ENCODE peak calls at places on chromosomes 4 and X, in seven cellular contexts. C is SK-N-SH, Q is ovary, G is right lobe of liver, W is OCI-LY7, X is Karpas-422, R is DND-41. L is an unnamed sample. For H3K4me1, the result is how much of the 10 kb centered on the place peaks cover.

GRCh38 chr4:37219251-37219650 is 25.3 kb upstream of the NWD2 start:
- DNase-seq in C (no peak), Q (no peak), G (no peak), W (no peak), X (no peak), R (no peak), L (no peak)

GRCh38 chr4:125666635-125667034 is 351.9 kb downstream of the FAT4 start:
- DNase-seq in C (no peak), Q (no peak), G (no peak), W (no peak), X (no peak), R (no peak), L (no peak)

GRCh38 chrX:23694606-23695005 is 27.3 kb downstream of the PRDX4 start:
- DNase-seq in C (peak), Q (peak), G (peak), W (peak), X (peak), R (peak), L (no peak)

GRCh38 chr4:167622481-167623240 is 388.4 kb upstream of the SPOCK3 start:
- DNase-seq in C (peak), Q (peak), G (peak), W (peak), X (peak), R (peak), L (peak)

GRCh38 chr4:180925800-180926199 is 1317.4 kb upstream of the TENM3 start:
- DNase-seq in C (no peak), Q (no peak), G (no peak), W (no peak), X (no peak), R (no peak), L (no peak)

GRCh38 chrX:56228914-56229313 is 3.2 kb upstream of the KLF8 start:
- DNase-seq in C (no peak), Q (no peak), G (no peak), W (no peak), X (no peak), R (no peak), L (no peak)

GRCh38 chr4:20809796-20810195 is 109.5 kb downstream of the PACRGL start:
- DNase-seq in C (no peak), Q (no peak), G (no peak), W (no peak), X (no peak), R (no peak), L (no peak)

GRCh38 chrX:107450823-107451509 is 1.5 kb downstream of the FRMPD3 start:
- DNase-seq in C (no peak), Q (peak), G (no peak), W (peak), X (peak), R (no peak), L (no peak)

GRCh38 chrX:314049-314448 is 4.5 kb downstream of the GTPBP6 start:
- DNase-seq in C (no peak), Q (no peak), G (peak), W (no peak), X (no peak), R (no peak), L (no peak)

GRCh38 chr4:184250795-184251679 is 33.4 kb upstream of the ENPP6 start:
- DNase-seq in C (peak), Q (no peak), G (no peak), W (peak), X (peak), R (peak), L (peak)

GRCh38 chrX:70436380-70436779 is 8.3 kb upstream of the DLG3 start:
- DNase-seq in C (peak), Q (no peak), G (no peak), W (peak), X (peak), R (no peak), L (no peak)

GRCh38 chr4:152529880-152530279 is 6.0 kb downstream of the FBXW7 start:
- DNase-seq in C (no peak), Q (no peak), G (no peak), W (no peak), X (no peak), R (no peak), L (no peak)
- H3K4me1 ChIP-seq in C (under half), Q (under half), G (under half), W (under half), X (under half), R (under half), L (under half)

DNA sequence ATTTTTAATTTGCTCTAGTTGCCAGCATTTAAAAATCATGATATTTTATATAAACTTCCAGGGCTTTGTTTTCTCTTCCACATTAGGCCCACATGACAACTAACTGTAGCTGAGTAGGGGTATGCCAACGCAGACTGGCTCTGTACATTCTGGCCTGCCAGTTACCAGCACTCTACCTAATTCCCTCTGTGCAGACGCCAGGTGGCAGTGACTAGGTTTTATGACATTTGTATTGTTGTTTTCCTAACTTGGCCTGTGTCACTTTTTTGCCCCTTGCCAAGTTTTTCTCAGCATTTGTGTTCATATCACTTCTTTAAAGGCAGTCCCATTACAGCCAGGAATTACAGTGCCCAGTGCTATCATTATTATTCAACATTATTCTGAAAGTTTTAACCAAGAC is 347.5 kb downstream of the NKX6-1 start:
- DNase-seq in C (no peak), Q (no peak), G (no peak), W (no peak), X (no peak), R (no peak), L (no peak)
- H3K4me1 ChIP-seq in C (under half), Q (under half), G (under half), W (under half), X (under half), R (under half), L (under half)

GRCh38 chrX:2520539-2520938 is 19.8 kb upstream of the DHRSX start:
- DNase-seq in C (no peak), Q (no peak), G (no peak), W (no peak), X (no peak), R (no peak), L (no peak)
- H3K4me1 ChIP-seq in C (under half), Q (under half), G (under half), W (half or more), X (under half), R (under half), L (under half)

DNA sequence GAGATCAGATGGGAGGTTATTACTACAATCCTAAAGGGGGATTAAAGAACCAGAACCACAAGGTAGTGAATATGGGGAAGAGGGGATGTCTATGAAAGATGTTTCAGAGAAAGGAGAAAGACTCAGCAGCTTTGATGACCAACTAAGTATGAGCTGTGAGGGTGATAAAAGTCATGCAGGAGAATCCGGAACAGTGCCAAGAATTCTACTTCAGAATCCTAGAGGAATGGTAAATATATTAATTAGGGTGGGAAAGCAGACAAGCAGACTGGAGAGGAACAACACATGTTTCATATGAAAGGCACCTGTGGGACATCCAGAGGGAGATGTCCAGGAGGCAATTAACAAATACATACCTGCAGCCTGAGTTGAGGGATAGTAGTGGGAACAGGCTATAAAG is 642.2 kb upstream of the DIPK2B start:
- DNase-seq in C (no peak), Q (no peak), G (no peak), W (no peak), X (no peak), R (no peak), L (no peak)
- H3K4me1 ChIP-seq in C (under half), Q (under half), G (under half), W (under half), X (under half), R (under half), L (under half)

DNA sequence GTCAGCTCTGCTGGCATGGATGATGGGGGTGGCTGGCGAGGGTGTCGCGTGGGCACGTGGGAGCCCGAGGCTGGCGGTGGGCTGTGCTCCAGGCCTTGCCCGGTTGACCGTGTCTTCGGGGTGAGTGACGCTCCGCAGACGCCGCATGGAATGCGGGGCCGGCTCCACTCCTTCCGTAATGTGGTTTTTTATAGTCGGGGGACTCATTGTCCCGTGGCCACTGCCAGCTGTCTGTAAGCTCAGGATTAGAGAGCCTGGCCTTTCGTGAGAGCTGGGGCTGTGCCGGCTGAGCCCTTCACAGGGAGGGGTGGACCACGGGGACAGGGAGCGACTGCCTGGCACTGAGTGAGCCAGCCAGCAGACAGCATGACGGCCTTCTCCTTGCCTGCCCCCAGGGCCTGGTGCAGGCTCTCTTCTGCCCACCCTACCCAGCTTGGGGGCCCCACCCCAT is 20.4 kb downstream of the DOK7 start:
- DNase-seq in C (no peak), Q (no peak), G (no peak), W (no peak), X (no peak), R (no peak), L (peak)
- H3K4me1 ChIP-seq in C (under half), Q (under half), G (under half), W (under half), X (under half), R (under half), L (under half)

GRCh38 chr4:1015179-1015578 is 3.8 kb downstream of the FGFRL1 start:
- DNase-seq in C (no peak), Q (no peak), G (no peak), W (no peak), X (no peak), R (no peak), L (no peak)
- H3K4me1 ChIP-seq in C (under half), Q (under half), G (under half), W (under half), X (under half), R (under half), L (under half)

GRCh38 chr4:76626686-76627465 is 191.8 kb downstream of the SHROOM3 start:
- DNase-seq in C (peak), Q (no peak), G (no peak), W (no peak), X (no peak), R (no peak), L (no peak)

GRCh38 chr4:76623217-76624060 is 188.4 kb downstream of the SHROOM3 start:
- DNase-seq in C (no peak), Q (no peak), G (no peak), W (no peak), X (no peak), R (no peak), L (no peak)

GRCh38 chr4:76624271-76624681 is 189.2 kb downstream of the SHROOM3 start:
- DNase-seq in C (no peak), Q (peak), G (no peak), W (no peak), X (no peak), R (no peak), L (peak)

GRCh38 chr4:76622717-76623116 is 187.7 kb downstream of the SHROOM3 start:
- DNase-seq in C (no peak), Q (no peak), G (no peak), W (no peak), X (no peak), R (no peak), L (no peak)

GRCh38 chr4:76625316-76625715 is 190.3 kb downstream of the SHROOM3 start:
- DNase-seq in C (no peak), Q (no peak), G (no peak), W (no peak), X (no peak), R (no peak), L (no peak)
- H3K4me1 ChIP-seq in C (under half), Q (under half), G (under half), W (under half), X (under half), R (under half), L (half or more)

GRCh38 chr4:86606809-86607208 is 12.7 kb downstream of the PTPN13 start:
- DNase-seq in C (no peak), Q (no peak), G (no peak), W (no peak), X (no peak), R (no peak), L (no peak)
- H3K4me1 ChIP-seq in C (under half), Q (under half), G (under half), W (under half), X (under half), R (under half), L (under half)

L was measured in SJSA1.